ENCODE peak calls at places on chromosomes 1 and 21, in four cellular contexts. One of them, this sample, is unnamed.

GRCh38 chr1:64848136-64848535 is 103.3 kb downstream of the RAVER2 start:
- DNase-seq in RWPE2: no peak
- DNase-seq in left ventricle myocardium inferior: no peak
- DNase-seq in tibial artery: no peak
- DNase-seq in this sample: no peak

GRCh38 chr21:26881504-26882228 is 36.5 kb upstream of the ADAMTS1 start:
- DNase-seq in RWPE2: no peak
- DNase-seq in left ventricle myocardium inferior: no peak
- DNase-seq in tibial artery: no peak
- DNase-seq in this sample: no peak

GRCh38 chr21:41901099-41901498 is 22.0 kb upstream of the PRDM15 start:
- DNase-seq in RWPE2: no peak
- DNase-seq in left ventricle myocardium inferior: no peak
- DNase-seq in tibial artery: no peak
- DNase-seq in this sample: no peak

GRCh38 chr1:181936768-181937581 is 124.5 kb downstream of the ZNF648 start:
- DNase-seq in RWPE2: no peak
- DNase-seq in left ventricle myocardium inferior: no peak
- DNase-seq in tibial artery: no peak
- DNase-seq in this sample: peak; percentile 33

GRCh38 chr1:152112101-152112884 is 3.0 kb downstream of the TCHH start:
- DNase-seq in RWPE2: no peak
- DNase-seq in left ventricle myocardium inferior: no peak
- DNase-seq in tibial artery: no peak
- DNase-seq in this sample: no peak

GRCh38 chr1:185539277-185539943 is 194.8 kb upstream of the HMCN1 start:
- DNase-seq in RWPE2: no peak
- DNase-seq in left ventricle myocardium inferior: no peak
- DNase-seq in tibial artery: no peak
- DNase-seq in this sample: no peak

GRCh38 chr1:67830226-67830625 is 3.0 kb downstream of the GNG12 start:
- DNase-seq in RWPE2: no peak
- DNase-seq in left ventricle myocardium inferior: no peak
- DNase-seq in tibial artery: no peak
- DNase-seq in this sample: no peak

GRCh38 chr1:65762081-65762862 is 30.4 kb upstream of the PDE4B start:
- DNase-seq in RWPE2: no peak
- DNase-seq in left ventricle myocardium inferior: no peak
- DNase-seq in tibial artery: no peak
- DNase-seq in this sample: no peak

GRCh38 chr1:116697892-116698595 is 30.5 kb upstream of the IGSF3 start:
- DNase-seq in RWPE2: no peak
- DNase-seq in left ventricle myocardium inferior: no peak
- DNase-seq in tibial artery: no peak
- DNase-seq in this sample: no peak

GRCh38 chr1:240706150-240706904 is 94.4 kb upstream of the GREM2 start:
- DNase-seq in RWPE2: no peak
- DNase-seq in left ventricle myocardium inferior: no peak
- DNase-seq in tibial artery: no peak
- DNase-seq in this sample: no peak

GRCh38 chr1:86503477-86504129 is 34.9 kb downstream of the CLCA1 start:
- DNase-seq in RWPE2: no peak
- DNase-seq in left ventricle myocardium inferior: peak; percentile 56
- DNase-seq in tibial artery: no peak
- DNase-seq in this sample: peak; percentile 63

GRCh38 chr21:39564200-39564599 is 48.5 kb upstream of the B3GALT5 start:
- DNase-seq in RWPE2: no peak
- DNase-seq in left ventricle myocardium inferior: peak; percentile 42
- DNase-seq in tibial artery: no peak
- DNase-seq in this sample: no peak

GRCh38 chr1:38013027-38013588 is 574 bp downstream of the UTP11 start:
- DNase-seq in RWPE2: no peak
- DNase-seq in left ventricle myocardium inferior: no peak
- DNase-seq in tibial artery: no peak
- DNase-seq in this sample: no peak

GRCh38 chr1:240232548-240232947 is 140.9 kb downstream of the FMN2 start:
- DNase-seq in RWPE2: no peak
- DNase-seq in left ventricle myocardium inferior: no peak
- DNase-seq in tibial artery: no peak
- DNase-seq in this sample: no peak

GRCh38 chr1:156804572-156805243 is 11.9 kb downstream of the SH2D2A start:
- DNase-seq in RWPE2: no peak
- DNase-seq in left ventricle myocardium inferior: no peak
- DNase-seq in tibial artery: no peak
- DNase-seq in this sample: no peak

GRCh38 chr1:162323023-162323422 is 53.6 kb downstream of the SPATA46 start:
- DNase-seq in RWPE2: no peak
- DNase-seq in left ventricle myocardium inferior: no peak
- DNase-seq in tibial artery: no peak
- DNase-seq in this sample: no peak

GRCh38 chr1:118555638-118556037 is 370.6 kb upstream of the SPAG17 start:
- DNase-seq in RWPE2: no peak
- DNase-seq in left ventricle myocardium inferior: no peak
- DNase-seq in tibial artery: no peak
- DNase-seq in this sample: no peak

GRCh38 chr1:245673920-245674414 is 519.2 kb downstream of the KIF26B start:
- DNase-seq in RWPE2: no peak
- DNase-seq in left ventricle myocardium inferior: no peak
- DNase-seq in tibial artery: no peak
- DNase-seq in this sample: no peak

GRCh38 chr1:111126354-111126753 is 13.5 kb downstream of the DRAM2 start:
- DNase-seq in RWPE2: no peak
- DNase-seq in left ventricle myocardium inferior: no peak
- DNase-seq in tibial artery: no peak
- DNase-seq in this sample: no peak

GRCh38 chr1:98002288-98002687 is 81.5 kb upstream of the DPYD start:
- DNase-seq in RWPE2: no peak
- DNase-seq in left ventricle myocardium inferior: no peak
- DNase-seq in tibial artery: no peak
- DNase-seq in this sample: no peak

GRCh38 chr21:29232601-29233541 is 65.9 kb upstream of the BACH1 start:
- DNase-seq in RWPE2: no peak
- DNase-seq in left ventricle myocardium inferior: no peak
- DNase-seq in tibial artery: no peak
- DNase-seq in this sample: no peak

GRCh38 chr1:211638723-211639122 is 36.7 kb downstream of the NEK2 start:
- DNase-seq in RWPE2: no peak
- DNase-seq in left ventricle myocardium inferior: no peak
- DNase-seq in tibial artery: no peak
- DNase-seq in this sample: no peak

GRCh38 chr1:31371560-31371959 is 1.3 kb downstream of the FABP3 start:
- DNase-seq in RWPE2: no peak
- DNase-seq in left ventricle myocardium inferior: no peak
- DNase-seq in tibial artery: peak; percentile 22
- DNase-seq in this sample: no peak

GRCh38 chr1:67429011-67429527 is 1.1 kb downstream of the SERBP1 start:
- DNase-seq in RWPE2: no peak
- DNase-seq in left ventricle myocardium inferior: no peak
- DNase-seq in tibial artery: peak; percentile 32
- DNase-seq in this sample: no peak

GRCh38 chr1:29179641-29180184 is 2.0 kb downstream of the SRSF4 start:
- DNase-seq in RWPE2: no peak
- DNase-seq in left ventricle myocardium inferior: no peak
- DNase-seq in tibial artery: no peak
- DNase-seq in this sample: no peak

DNA sequence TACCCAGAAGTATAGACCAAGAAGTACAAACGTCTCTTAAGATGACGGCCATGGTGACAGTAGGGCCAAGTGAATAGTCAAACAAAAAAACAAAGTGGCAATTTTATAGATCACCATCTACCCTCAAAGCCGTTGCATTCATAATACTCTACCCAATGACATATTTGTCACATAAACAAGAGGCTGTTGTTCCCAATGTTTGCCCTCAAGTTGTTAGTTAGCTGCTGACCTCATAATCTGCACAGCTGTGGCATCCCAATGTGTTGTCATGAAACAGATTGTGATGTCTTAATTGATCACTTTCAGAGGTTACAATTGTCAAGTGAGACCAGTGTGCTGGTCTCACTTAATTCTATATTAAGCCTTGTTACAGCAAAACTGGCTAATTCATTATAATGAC is 333.8 kb downstream of the ST6GALNAC3 start:
- DNase-seq in RWPE2: no peak
- DNase-seq in left ventricle myocardium inferior: no peak
- DNase-seq in tibial artery: no peak
- DNase-seq in this sample: no peak
- TF ChIP-seq CTCF in RWPE2: no peak
- TF ChIP-seq CTCF in left ventricle myocardium inferior: no peak
- TF ChIP-seq CTCF in tibial artery: no peak
- TF ChIP-seq CTCF in this sample: no peak

GRCh38 chr1:7681401-7681800 is 89.7 kb upstream of the VAMP3 start:
- DNase-seq in RWPE2: peak; percentile 41
- DNase-seq in left ventricle myocardium inferior: no peak
- DNase-seq in tibial artery: no peak
- DNase-seq in this sample: no peak
- H3K4me1 ChIP-seq in RWPE2: no peaks in the 10 kb centered on the region
- H3K4me1 ChIP-seq in left ventricle myocardium inferior: peaks cover 16% of the 10 kb centered on the region
- H3K4me1 ChIP-seq in tibial artery: no peaks in the 10 kb centered on the region
- H3K4me1 ChIP-seq in this sample: no peaks in the 10 kb centered on the region

DNA sequence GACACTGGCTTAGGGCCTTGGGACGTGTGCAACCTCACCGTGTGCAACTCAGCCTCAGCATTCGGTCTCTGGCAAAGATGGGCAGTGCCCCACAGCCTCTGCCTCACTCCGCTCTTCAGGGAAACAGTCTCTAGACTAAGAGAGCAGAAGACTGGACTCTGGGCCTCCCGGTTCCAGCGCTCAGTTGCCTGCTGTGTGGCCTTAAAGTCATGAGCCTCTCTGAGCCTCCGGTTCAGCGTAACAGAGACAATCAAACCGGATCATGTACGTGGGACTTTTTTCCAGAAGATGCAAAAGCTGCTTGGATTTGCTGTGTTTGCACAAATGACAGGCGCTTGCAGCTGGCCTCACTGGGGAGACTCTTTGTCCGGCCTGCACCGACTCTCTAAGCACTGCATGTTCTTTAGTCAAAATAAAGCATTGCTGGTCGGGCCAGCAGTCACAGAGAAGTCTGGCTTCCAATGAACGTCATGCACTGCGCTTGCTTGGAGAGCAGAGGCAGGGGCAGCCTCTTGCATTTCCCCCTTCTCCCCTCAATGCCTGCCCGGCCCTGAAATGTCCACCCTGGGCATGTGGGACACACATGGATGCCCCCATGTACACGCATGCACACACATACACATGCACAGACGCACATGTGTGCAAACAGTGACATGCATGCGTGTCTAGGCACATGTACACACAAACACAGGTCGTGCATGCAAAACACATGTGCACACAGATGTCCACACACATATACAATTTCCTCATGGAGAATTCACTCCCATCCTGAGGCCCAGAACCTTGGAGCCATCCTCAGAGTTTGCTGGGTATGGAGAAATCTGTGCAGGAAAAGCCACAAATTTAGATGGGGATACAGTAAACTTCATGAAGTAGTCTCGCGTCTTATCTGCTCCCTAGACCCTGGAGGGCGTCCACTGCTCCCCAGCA is 152.4 kb downstream of the PRDM16 start:
- DNase-seq in RWPE2: no peak
- DNase-seq in left ventricle myocardium inferior: peak; percentile 28
- DNase-seq in tibial artery: no peak
- DNase-seq in this sample: no peak
- H3K27ac ChIP-seq in RWPE2: no peak overlapping the region
- H3K27ac ChIP-seq in left ventricle myocardium inferior: no peak overlapping the region
- H3K27ac ChIP-seq in tibial artery: peak overlapping the region; percentile 81
- H3K27ac ChIP-seq in this sample: no peak overlapping the region

GRCh38 chr1:55478742-55479141 is 263.6 kb upstream of the USP24 start:
- DNase-seq in RWPE2: no peak
- DNase-seq in left ventricle myocardium inferior: no peak
- DNase-seq in tibial artery: no peak
- DNase-seq in this sample: no peak
- TF ChIP-seq CTCF in RWPE2: peak; percentile 60
- TF ChIP-seq CTCF in left ventricle myocardium inferior: peak; percentile 28
- TF ChIP-seq CTCF in tibial artery: no peak
- TF ChIP-seq CTCF in this sample: no peak

GRCh38 chr1:214282696-214283225 is 1.8 kb downstream of the SMYD2 start:
- DNase-seq in RWPE2: no peak
- DNase-seq in left ventricle myocardium inferior: no peak
- DNase-seq in tibial artery: no peak
- DNase-seq in this sample: no peak

GRCh38 chr1:214285622-214286440 is 4.9 kb downstream of the SMYD2 start:
- DNase-seq in RWPE2: no peak
- DNase-seq in left ventricle myocardium inferior: no peak
- DNase-seq in tibial artery: no peak
- DNase-seq in this sample: no peak

GRCh38 chr1:214280386-214281029 is 451 bp upstream of the SMYD2 start:
- DNase-seq in RWPE2: no peak
- DNase-seq in left ventricle myocardium inferior: peak; percentile 29
- DNase-seq in tibial artery: peak; percentile 37
- DNase-seq in this sample: peak; percentile 41

GRCh38 chr1:214281030-214281901 is at the start of gene SMYD2:
- DNase-seq in RWPE2: peak; percentile 74
- DNase-seq in left ventricle myocardium inferior: peak; percentile 79
- DNase-seq in tibial artery: peak; percentile 45
- DNase-seq in this sample: peak; percentile 62

GRCh38 chr1:214281902-214282695 is 1.1 kb downstream of the SMYD2 start:
- DNase-seq in RWPE2: no peak
- DNase-seq in left ventricle myocardium inferior: no peak
- DNase-seq in tibial artery: peak; percentile 30
- DNase-seq in this sample: peak; percentile 57
- H3K4me1 ChIP-seq in RWPE2: no peaks in the 10 kb centered on the region
- H3K4me1 ChIP-seq in left ventricle myocardium inferior: peaks cover 75% of the 10 kb centered on the region
- H3K4me1 ChIP-seq in tibial artery: no peaks in the 10 kb centered on the region
- H3K4me1 ChIP-seq in this sample: peaks cover 4% of the 10 kb centered on the region

DNA sequence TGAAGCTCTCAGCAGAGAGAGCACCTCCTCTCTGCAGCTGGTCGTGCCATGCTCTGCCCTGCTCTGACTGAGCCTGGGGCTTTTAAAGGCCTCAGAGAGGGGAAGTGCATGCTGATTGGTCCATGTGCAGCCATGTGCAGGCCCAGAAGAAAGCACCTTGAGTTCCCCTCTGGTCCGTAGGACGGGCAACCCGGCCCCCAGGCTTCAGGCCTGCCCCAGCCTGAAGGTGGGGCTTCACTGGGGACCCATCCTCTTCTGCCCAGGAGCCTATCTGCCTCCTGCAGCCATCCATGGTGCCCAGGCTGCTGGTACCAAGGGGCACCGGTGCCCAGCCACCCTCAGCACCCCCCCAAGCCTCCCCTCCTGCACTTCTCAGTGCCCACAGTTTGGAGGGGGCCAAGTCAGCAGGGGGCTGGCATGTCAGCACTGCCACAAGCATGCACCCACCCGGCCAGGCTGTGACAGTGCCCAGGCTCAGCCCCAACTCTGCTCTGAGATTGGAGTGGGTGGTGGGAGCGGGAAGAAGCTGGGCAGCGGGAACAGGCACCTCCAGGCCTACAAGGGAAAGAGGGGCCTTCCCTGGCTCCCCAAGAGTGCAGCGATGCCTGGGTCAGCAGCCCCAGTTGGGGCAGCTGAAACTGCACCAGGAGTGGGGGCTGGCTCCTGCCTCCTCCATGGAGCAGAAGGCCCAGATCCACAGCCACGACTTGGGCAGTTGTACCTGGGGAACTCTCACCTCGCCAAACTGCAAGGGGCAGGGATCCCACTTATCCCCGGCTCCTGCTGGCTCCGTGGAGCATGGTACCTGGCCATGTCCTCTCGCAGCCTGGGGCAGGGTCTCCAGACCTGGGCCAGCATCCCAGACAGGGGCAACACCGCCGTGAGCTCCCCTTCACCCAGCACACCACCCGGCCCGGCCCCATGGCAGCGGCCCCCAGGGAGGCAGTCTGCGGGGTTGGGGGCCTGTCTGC is 11.6 kb downstream of the COL6A2 start:
- DNase-seq in RWPE2: no peak
- DNase-seq in left ventricle myocardium inferior: no peak
- DNase-seq in tibial artery: no peak
- DNase-seq in this sample: peak; percentile 19
- H3K27ac ChIP-seq in RWPE2: no peak overlapping the region
- H3K27ac ChIP-seq in left ventricle myocardium inferior: peak overlapping the region; percentile 91
- H3K27ac ChIP-seq in tibial artery: peak overlapping the region; percentile 64
- H3K27ac ChIP-seq in this sample: no peak overlapping the region